ENCODE peak calls at places on chromosomes 3 and 15, in four cellular contexts. I is H9, T is mesendoderm, B is H1. S is an unnamed sample.

GRCh38 chr3:46897031-46897430 is 19.5 kb downstream of the PTH1R start:
- DNase-seq in I (no peak), T (no peak), B (no peak), S (no peak)

GRCh38 chr15:89112341-89112971 is 24.2 kb downstream of the ABHD2 start:
- DNase-seq in I (no peak), T (no peak), B (no peak), S (peak)

GRCh38 chr15:90062729-90063684 is 39.3 kb downstream of the IDH2 start:
- DNase-seq in I (no peak), T (no peak), B (no peak), S (no peak)

GRCh38 chr3:38566215-38566528 is 70.0 kb downstream of the EXOG start:
- DNase-seq in I (peak), T (no peak), B (no peak), S (no peak)

GRCh38 chr15:71334874-71335273 is 219.6 kb downstream of the THSD4 start:
- DNase-seq in I (no peak), T (no peak), B (no peak), S (peak)

GRCh38 chr3:53235545-53235944 is 20.3 kb downstream of the TKT start:
- DNase-seq in I (no peak), T (no peak), B (no peak), S (no peak)

GRCh38 chr3:174955513-174956001 is 96.4 kb downstream of the NAALADL2 start:
- DNase-seq in I (no peak), T (peak), B (no peak), S (peak)

GRCh38 chr15:31332020-31332680 is 5.5 kb downstream of the KLF13 start:
- DNase-seq in I (no peak), T (no peak), B (no peak), S (no peak)

GRCh38 chr3:23602895-23603443 is 202.8 kb upstream of the UBE2E1 start:
- DNase-seq in I (no peak), T (no peak), B (no peak), S (no peak)

GRCh38 chr15:42012241-42012640 is 8.6 kb downstream of the PLA2G4E start:
- DNase-seq in I (no peak), T (no peak), B (no peak), S (no peak)

GRCh38 chr3:163490119-163490518 is 1588.2 kb downstream of the SI start:
- DNase-seq in I (peak), T (peak), B (peak), S (no peak)

GRCh38 chr3:134600685-134601502 is 49.9 kb downstream of the KY start:
- DNase-seq in I (peak), T (peak), B (no peak), S (peak)

DNA sequence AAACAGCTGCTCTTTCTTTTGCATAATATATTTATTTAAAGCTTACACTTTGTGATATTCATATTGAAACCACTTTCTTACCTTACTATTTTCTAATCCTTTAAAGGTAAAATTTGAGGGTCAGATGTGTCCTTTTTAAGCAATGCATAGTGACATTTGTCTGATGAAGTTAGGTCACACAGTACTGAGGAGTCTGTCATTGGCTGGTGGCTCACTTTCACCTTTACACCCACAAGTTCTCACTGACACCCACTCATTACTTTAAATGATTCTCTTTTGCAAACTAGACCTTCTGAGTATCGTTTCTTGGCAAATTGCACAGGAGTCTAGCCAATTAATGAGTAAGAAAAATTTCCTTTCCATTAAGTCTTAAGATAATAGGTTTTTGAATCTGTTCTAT is 758.3 kb upstream of the ARPP21 start:
- DNase-seq in I (no peak), T (no peak), B (no peak), S (no peak)
- H4K5ac ChIP-seq in I (no peak), T (no peak), B (no peak), S (no peak)

GRCh38 chr3:33099701-33100100 is 2.8 kb upstream of the GLB1 start:
- DNase-seq in I (no peak), T (no peak), B (no peak), S (no peak)

GRCh38 chr3:33099109-33099645 is 2.2 kb upstream of the GLB1 start:
- DNase-seq in I (no peak), T (no peak), B (no peak), S (no peak)

GRCh38 chr3:33103034-33103433 is 6.1 kb upstream of the GLB1 start:
- DNase-seq in I (no peak), T (no peak), B (no peak), S (no peak)

GRCh38 chr3:33103480-33103879 is 6.5 kb upstream of the GLB1 start:
- DNase-seq in I (no peak), T (no peak), B (no peak), S (no peak)

GRCh38 chr3:33100229-33100628 is 3.3 kb upstream of the GLB1 start:
- DNase-seq in I (no peak), T (no peak), B (no peak), S (no peak)
- H3K4ac ChIP-seq in I (no peak), T (no peak), B (no peak), S (no peak)

DNA sequence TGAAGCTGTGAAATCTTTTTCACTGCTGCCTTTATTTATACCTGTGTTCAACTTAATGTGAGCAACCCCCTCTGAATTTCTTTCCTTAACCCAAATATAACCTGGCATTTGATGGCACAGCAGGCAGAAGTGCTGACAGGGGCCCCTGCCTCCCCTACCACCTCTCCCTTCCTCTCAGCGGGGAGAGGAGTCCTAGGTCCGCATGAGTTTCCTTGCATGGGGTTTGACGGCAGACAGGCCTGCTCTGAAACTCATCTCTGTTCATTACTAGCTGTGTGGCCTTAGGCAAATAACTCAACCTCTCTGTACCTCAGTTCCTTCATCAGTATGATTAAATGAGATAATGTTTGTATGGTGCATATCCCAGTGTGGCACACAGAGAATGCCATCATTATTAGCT is 79.7 kb downstream of the SEC22A start:
- DNase-seq in I (no peak), T (no peak), B (no peak), S (no peak)
- H4K5ac ChIP-seq in I (no peak), T (no peak), B (no peak), S (no peak)

GRCh38 chr15:101650145-101650544 is 2.0 kb downstream of the TM2D3 start:
- DNase-seq in I (no peak), T (no peak), B (no peak), S (no peak)
- H3K4ac ChIP-seq in I (no peak), T (no peak), B (no peak), S (no peak)

DNA sequence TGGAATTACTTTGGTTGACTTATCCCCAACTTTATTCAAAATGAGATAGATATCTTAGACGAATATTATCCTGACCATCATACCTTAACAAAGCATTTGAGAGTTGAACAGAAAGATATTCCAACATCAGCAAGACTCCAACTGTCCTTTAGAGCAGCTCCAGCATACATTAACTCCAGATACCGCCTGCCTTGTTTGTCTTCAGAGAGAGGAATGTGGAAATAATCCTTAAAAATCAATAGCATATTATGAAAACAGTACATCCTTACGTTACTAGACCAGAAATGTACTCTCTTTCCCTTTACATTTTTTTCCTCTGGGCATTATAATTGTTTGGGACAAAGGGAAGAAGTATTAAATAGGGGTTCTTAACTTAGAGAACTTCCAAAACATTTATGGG is 1.7 kb downstream of the ANKUB1 start:
- DNase-seq in I (no peak), T (no peak), B (no peak), S (no peak)
- H4K5ac ChIP-seq in I (no peak), T (no peak), B (no peak), S (no peak)

GRCh38 chr15:29822685-29823459 is 604 bp upstream of the TJP1 start:
- DNase-seq in I (no peak), T (peak), B (no peak), S (peak)
- H3K4ac ChIP-seq in I (no peak), T (no peak), B (no peak), S (peak)

DNA sequence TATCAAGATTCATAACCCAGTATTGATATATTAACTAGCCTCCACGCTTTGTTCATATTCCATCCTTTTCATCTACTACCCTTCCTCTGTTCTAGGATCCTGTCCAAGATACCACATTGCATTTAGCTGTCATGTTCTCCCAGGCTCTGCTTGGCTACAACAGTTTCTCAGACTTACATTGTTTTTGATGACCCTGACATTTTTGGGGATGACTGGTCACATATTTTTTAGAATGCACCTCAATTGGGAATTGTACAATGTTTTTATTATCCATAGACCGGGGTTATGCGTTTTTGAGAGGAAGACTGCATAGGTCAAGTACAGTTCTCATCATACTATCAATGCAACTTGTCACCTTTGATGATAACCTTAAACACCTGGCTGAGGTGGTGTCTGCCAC is 421.2 kb downstream of the GABRG3 start:
- DNase-seq in I (no peak), T (no peak), B (no peak), S (no peak)
- H4K5ac ChIP-seq in I (no peak), T (no peak), B (no peak), S (no peak)

GRCh38 chr15:77822631-77823230 is 190.0 kb upstream of the LINGO1 start:
- DNase-seq in I (no peak), T (no peak), B (no peak), S (no peak)
- H3K4ac ChIP-seq in I (no peak), T (no peak), B (no peak), S (no peak)

S was measured in IMR-90.